ENCODE peak calls at places on chromosomes 1 and 21, in seven cellular contexts. One of them, this sample, is unnamed.

GRCh38 chr1:156104065-156104810 is 10.3 kb upstream of the LMNA start:
- DNase-seq in lung: peak
- DNase-seq in spleen: no peak
- DNase-seq in AG10803: peak
- DNase-seq in GM20000: peak
- DNase-seq in pancreas: peak
- DNase-seq in IMR-90: peak
- DNase-seq in this sample: no peak

GRCh38 chr1:167105841-167106461 is 12.1 kb downstream of the STYXL2 start:
- DNase-seq in pancreas: no peak
- DNase-seq in AG10803: no peak
- DNase-seq in lung: no peak
- DNase-seq in spleen: no peak
- DNase-seq in IMR-90: no peak
- DNase-seq in GM20000: no peak
- DNase-seq in this sample: no peak

GRCh38 chr1:116988908-116989307 is 12.7 kb upstream of the CD101 start:
- DNase-seq in lung: no peak
- DNase-seq in AG10803: no peak
- DNase-seq in pancreas: no peak
- DNase-seq in GM20000: no peak
- DNase-seq in IMR-90: no peak
- DNase-seq in spleen: no peak
- DNase-seq in this sample: no peak

GRCh38 chr1:18606443-18607288 is 24.0 kb upstream of the PAX7 start:
- DNase-seq in GM20000: no peak
- DNase-seq in IMR-90: no peak
- DNase-seq in AG10803: no peak
- DNase-seq in spleen: no peak
- DNase-seq in pancreas: no peak
- DNase-seq in lung: no peak
- DNase-seq in this sample: no peak

GRCh38 chr1:153962088-153963029 is 978 bp downstream of the SLC39A1 start:
- DNase-seq in GM20000: no peak
- DNase-seq in lung: peak
- DNase-seq in spleen: peak
- DNase-seq in IMR-90: peak
- DNase-seq in pancreas: no peak
- DNase-seq in AG10803: peak
- DNase-seq in this sample: no peak

GRCh38 chr1:67608661-67609571 is 76.1 kb upstream of the GADD45A start:
- DNase-seq in GM20000: no peak
- DNase-seq in AG10803: peak
- DNase-seq in pancreas: no peak
- DNase-seq in spleen: no peak
- DNase-seq in IMR-90: peak
- DNase-seq in lung: no peak
- DNase-seq in this sample: no peak

GRCh38 chr1:192954705-192955265 is 104.4 kb downstream of the UCHL5 start:
- DNase-seq in spleen: no peak
- DNase-seq in GM20000: no peak
- DNase-seq in pancreas: no peak
- DNase-seq in AG10803: no peak
- DNase-seq in lung: peak
- DNase-seq in IMR-90: no peak
- DNase-seq in this sample: no peak

GRCh38 chr1:81701071-81701470 is 99.7 kb upstream of the ADGRL2 start:
- DNase-seq in AG10803: no peak
- DNase-seq in GM20000: no peak
- DNase-seq in IMR-90: no peak
- DNase-seq in spleen: no peak
- DNase-seq in lung: no peak
- DNase-seq in pancreas: no peak
- DNase-seq in this sample: no peak

GRCh38 chr1:216325336-216325735 is 97.9 kb downstream of the USH2A start:
- DNase-seq in IMR-90: no peak
- DNase-seq in pancreas: no peak
- DNase-seq in AG10803: no peak
- DNase-seq in spleen: no peak
- DNase-seq in lung: no peak
- DNase-seq in GM20000: no peak
- DNase-seq in this sample: no peak

GRCh38 chr1:109134423-109134822 is 20.5 kb downstream of the ELAPOR1 start:
- DNase-seq in spleen: no peak
- DNase-seq in pancreas: peak
- DNase-seq in GM20000: peak
- DNase-seq in lung: no peak
- DNase-seq in IMR-90: no peak
- DNase-seq in AG10803: no peak
- DNase-seq in this sample: no peak

GRCh38 chr1:78033797-78034172 is 12.0 kb upstream of the GIPC2 start:
- DNase-seq in GM20000: no peak
- DNase-seq in spleen: no peak
- DNase-seq in IMR-90: no peak
- DNase-seq in AG10803: no peak
- DNase-seq in lung: no peak
- DNase-seq in pancreas: no peak
- DNase-seq in this sample: no peak

GRCh38 chr21:41167348-41168342 is at the start of gene BACE2:
- DNase-seq in lung: peak
- DNase-seq in IMR-90: peak
- DNase-seq in AG10803: peak
- DNase-seq in pancreas: peak
- DNase-seq in spleen: peak
- DNase-seq in GM20000: peak
- DNase-seq in this sample: peak

GRCh38 chr21:34647552-34647951 is 21.2 kb upstream of the CLIC6 start:
- DNase-seq in lung: no peak
- DNase-seq in IMR-90: peak
- DNase-seq in AG10803: no peak
- DNase-seq in GM20000: no peak
- DNase-seq in pancreas: no peak
- DNase-seq in spleen: no peak
- DNase-seq in this sample: no peak

GRCh38 chr1:67572594-67573221 is 112.3 kb upstream of the GADD45A start:
- DNase-seq in IMR-90: peak
- DNase-seq in lung: peak
- DNase-seq in GM20000: no peak
- DNase-seq in pancreas: peak
- DNase-seq in AG10803: peak
- DNase-seq in spleen: no peak
- DNase-seq in this sample: no peak

GRCh38 chr1:54334996-54335395 is 71.2 kb downstream of the SSBP3 start:
- DNase-seq in AG10803: peak
- DNase-seq in pancreas: no peak
- DNase-seq in lung: no peak
- DNase-seq in GM20000: no peak
- DNase-seq in spleen: no peak
- DNase-seq in IMR-90: peak
- DNase-seq in this sample: no peak

GRCh38 chr1:219088778-219089557 is 84.7 kb upstream of the LYPLAL1 start:
- DNase-seq in spleen: peak
- DNase-seq in AG10803: peak
- DNase-seq in GM20000: peak
- DNase-seq in IMR-90: peak
- DNase-seq in lung: peak
- DNase-seq in pancreas: peak
- DNase-seq in this sample: no peak

GRCh38 chr1:150415800-150416199 is 51.9 kb downstream of the RPRD2 start:
- DNase-seq in GM20000: no peak
- DNase-seq in pancreas: no peak
- DNase-seq in lung: no peak
- DNase-seq in AG10803: no peak
- DNase-seq in spleen: no peak
- DNase-seq in IMR-90: no peak
- DNase-seq in this sample: no peak
- TF ChIP-seq CTCF in GM20000: no peak
- TF ChIP-seq CTCF in pancreas: no peak
- TF ChIP-seq CTCF in lung: no peak
- TF ChIP-seq CTCF in AG10803: no peak
- TF ChIP-seq CTCF in spleen: no peak
- TF ChIP-seq CTCF in IMR-90: no peak
- TF ChIP-seq CTCF in this sample: no peak

DNA sequence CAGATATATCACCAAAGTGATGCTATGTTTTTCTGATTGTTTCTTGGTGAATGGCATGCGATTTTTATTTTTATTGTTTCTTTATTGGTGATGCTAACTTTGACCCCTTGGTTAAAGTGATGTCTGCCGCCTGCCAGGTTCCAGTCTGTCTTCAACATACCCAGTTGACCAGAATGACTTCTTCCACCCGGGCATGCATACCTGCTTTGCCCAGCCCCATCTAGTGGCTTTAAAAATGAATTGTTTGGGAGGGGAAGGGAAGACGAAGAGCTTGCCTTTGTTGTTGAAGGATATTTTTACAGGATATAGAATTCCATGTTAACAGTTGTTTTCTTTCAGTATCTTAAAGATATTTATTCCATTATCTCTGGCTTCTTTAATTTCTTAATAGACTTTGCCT is 65.1 kb downstream of the ATG4C start:
- DNase-seq in pancreas: no peak
- DNase-seq in GM20000: no peak
- DNase-seq in AG10803: no peak
- DNase-seq in spleen: no peak
- DNase-seq in lung: no peak
- DNase-seq in IMR-90: no peak
- DNase-seq in this sample: no peak
- TF ChIP-seq CTCF in pancreas: no peak
- TF ChIP-seq CTCF in GM20000: no peak
- TF ChIP-seq CTCF in AG10803: no peak
- TF ChIP-seq CTCF in spleen: no peak
- TF ChIP-seq CTCF in lung: no peak
- TF ChIP-seq CTCF in IMR-90: no peak
- TF ChIP-seq CTCF in this sample: no peak

GRCh38 chr1:119141660-119142059 is 1.2 kb upstream of the WARS2 start:
- DNase-seq in IMR-90: no peak
- DNase-seq in pancreas: no peak
- DNase-seq in AG10803: no peak
- DNase-seq in GM20000: no peak
- DNase-seq in lung: no peak
- DNase-seq in spleen: no peak
- DNase-seq in this sample: no peak

GRCh38 chr1:119140177-119141019 is at the start of gene WARS2:
- DNase-seq in IMR-90: peak
- DNase-seq in GM20000: peak
- DNase-seq in AG10803: peak
- DNase-seq in lung: peak
- DNase-seq in spleen: peak
- DNase-seq in pancreas: peak
- DNase-seq in this sample: peak

GRCh38 chr1:119139393-119139792 is 1.1 kb downstream of the WARS2 start:
- DNase-seq in spleen: no peak
- DNase-seq in IMR-90: no peak
- DNase-seq in lung: no peak
- DNase-seq in GM20000: peak
- DNase-seq in AG10803: no peak
- DNase-seq in pancreas: no peak
- DNase-seq in this sample: peak

GRCh38 chr1:119139857-119140176 is 636 bp downstream of the WARS2 start:
- DNase-seq in AG10803: no peak
- DNase-seq in IMR-90: no peak
- DNase-seq in GM20000: no peak
- DNase-seq in lung: no peak
- DNase-seq in spleen: no peak
- DNase-seq in pancreas: no peak
- DNase-seq in this sample: no peak

GRCh38 chr1:119141020-119141424 is 569 bp upstream of the WARS2 start:
- DNase-seq in GM20000: no peak
- DNase-seq in IMR-90: no peak
- DNase-seq in lung: peak
- DNase-seq in AG10803: peak
- DNase-seq in spleen: peak
- DNase-seq in pancreas: peak
- DNase-seq in this sample: no peak
- TF ChIP-seq CTCF in GM20000: peak
- TF ChIP-seq CTCF in IMR-90: peak
- TF ChIP-seq CTCF in lung: no peak
- TF ChIP-seq CTCF in AG10803: peak
- TF ChIP-seq CTCF in spleen: no peak
- TF ChIP-seq CTCF in pancreas: no peak
- TF ChIP-seq CTCF in this sample: peak

DNA sequence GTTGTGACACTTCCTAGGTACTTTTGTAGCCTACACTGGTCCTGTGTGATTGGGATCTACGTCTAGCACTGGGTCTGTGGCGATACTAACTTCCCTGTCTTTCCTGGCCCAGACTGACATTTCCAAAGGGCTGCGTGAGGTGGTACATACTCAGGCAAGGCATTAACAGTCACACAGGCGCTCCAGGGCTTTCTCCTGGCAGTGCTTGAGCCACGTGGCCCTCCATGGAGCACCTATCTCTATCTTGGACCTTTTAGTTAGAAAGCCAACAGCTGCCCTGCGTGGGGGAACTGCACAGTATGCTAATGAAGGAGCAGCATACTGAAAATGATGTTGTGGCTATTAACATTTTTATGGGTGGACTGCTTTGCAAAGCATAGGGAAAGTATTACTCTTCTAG is 263.2 kb downstream of the ST6GALNAC3 start:
- DNase-seq in pancreas: no peak
- DNase-seq in IMR-90: no peak
- DNase-seq in AG10803: no peak
- DNase-seq in GM20000: no peak
- DNase-seq in lung: no peak
- DNase-seq in spleen: no peak
- DNase-seq in this sample: no peak
- TF ChIP-seq CTCF in pancreas: no peak
- TF ChIP-seq CTCF in IMR-90: no peak
- TF ChIP-seq CTCF in AG10803: no peak
- TF ChIP-seq CTCF in GM20000: no peak
- TF ChIP-seq CTCF in lung: no peak
- TF ChIP-seq CTCF in spleen: no peak
- TF ChIP-seq CTCF in this sample: no peak